ENCODE peak calls at places on chromosomes 11 and 22, in ten cellular contexts. N is GM06990, K is bronchial epithelial cell, D is endothelial cell of umbilical vein, A is mucosa of descending colon, X is HEK293T, J is head of caudate nucleus, V is activated T-cell treated with anti-CD3 and anti-CD28 coated beads for 48 hours, C is NB4, H is brain pericyte. Z is an unnamed sample.

GRCh38 chr11:131808466-131808865 is 438.1 kb downstream of the NTM start:
- DNase-seq in N (no peak), K (peak), D (no peak), A (no peak), X (no peak), J (no peak), V (no peak), C (no peak), H (no peak), Z (no peak)

GRCh38 chr11:26335903-26336302 is 4.0 kb downstream of the ANO3 start:
- DNase-seq in N (no peak), K (no peak), D (no peak), A (no peak), X (no peak), J (no peak), V (no peak), C (no peak), H (peak), Z (no peak)

GRCh38 chr22:43155789-43156188 is 4.4 kb downstream of the TSPO start:
- DNase-seq in N (no peak), K (no peak), D (no peak), A (no peak), X (no peak), J (no peak), V (no peak), C (no peak), H (no peak), Z (no peak)

GRCh38 chr11:92222701-92223100 is 1.9 kb upstream of the FAT3 start:
- DNase-seq in N (no peak), K (no peak), D (no peak), A (no peak), X (no peak), J (no peak), V (no peak), C (no peak), H (no peak), Z (no peak)

GRCh38 chr11:117443269-117444186 is 115.9 kb downstream of the CEP164 start:
- DNase-seq in N (no peak), K (no peak), D (no peak), A (peak), X (peak), J (peak), V (peak), C (peak), H (no peak), Z (peak)

GRCh38 chr11:113256431-113257227 is 57.8 kb upstream of the TTC12 start:
- DNase-seq in N (no peak), K (no peak), D (no peak), A (no peak), X (no peak), J (no peak), V (no peak), C (no peak), H (no peak), Z (no peak)

GRCh38 chr11:13135385-13136271 is 126.5 kb downstream of the RASSF10 start:
- DNase-seq in N (no peak), K (no peak), D (peak), A (no peak), X (no peak), J (peak), V (no peak), C (no peak), H (peak), Z (peak)

GRCh38 chr11:1586699-1587098 is 1.6 kb upstream of the KRTAP5-1 start:
- DNase-seq in N (no peak), K (no peak), D (no peak), A (no peak), X (no peak), J (no peak), V (no peak), C (no peak), H (no peak), Z (no peak)

GRCh38 chr11:64249563-64250405 is 1.5 kb upstream of the PLCB3 start:
- DNase-seq in N (no peak), K (no peak), D (no peak), A (no peak), X (no peak), J (no peak), V (no peak), C (no peak), H (no peak), Z (no peak)

GRCh38 chr11:100681064-100681502 is 6.0 kb upstream of the ARHGAP42 start:
- DNase-seq in N (peak), K (peak), D (no peak), A (peak), X (no peak), J (no peak), V (no peak), C (peak), H (no peak), Z (peak)

GRCh38 chr11:111735262-111736116 is 30.7 kb downstream of the PPP2R1B start:
- DNase-seq in N (no peak), K (peak), D (peak), A (peak), X (peak), J (peak), V (no peak), C (no peak), H (peak), Z (peak)

GRCh38 chr11:67539588-67539987 is 16.3 kb upstream of the CABP2 start:
- DNase-seq in N (no peak), K (no peak), D (no peak), A (no peak), X (no peak), J (no peak), V (no peak), C (peak), H (no peak), Z (no peak)

GRCh38 chr11:74371269-74372039 is 26.8 kb downstream of the PGM2L1 start:
- DNase-seq in N (no peak), K (peak), D (peak), A (no peak), X (no peak), J (no peak), V (no peak), C (no peak), H (peak), Z (no peak)

GRCh38 chr22:40808018-40808841 is 10.9 kb downstream of the SLC25A17 start:
- DNase-seq in N (no peak), K (no peak), D (peak), A (no peak), X (no peak), J (no peak), V (no peak), C (no peak), H (no peak), Z (peak)

GRCh38 chr22:28021998-28022660 is 103.1 kb upstream of the PITPNB start:
- DNase-seq in N (no peak), K (no peak), D (no peak), A (no peak), X (no peak), J (no peak), V (no peak), C (no peak), H (no peak), Z (no peak)

GRCh38 chr22:39469326-39469680 is 12.5 kb downstream of the MGAT3 start:
- DNase-seq in N (no peak), K (no peak), D (no peak), A (no peak), X (no peak), J (no peak), V (no peak), C (no peak), H (no peak), Z (no peak)

GRCh38 chr11:13448876-13449275 is 14.1 kb downstream of the BTBD10 start:
- DNase-seq in N (no peak), K (no peak), D (peak), A (no peak), X (no peak), J (no peak), V (no peak), C (peak), H (no peak), Z (peak)

GRCh38 chr11:129828301-129828836 is 12.7 kb downstream of the TMEM45B start:
- DNase-seq in N (no peak), K (peak), D (no peak), A (no peak), X (no peak), J (no peak), V (no peak), C (no peak), H (no peak), Z (peak)

GRCh38 chr11:7906481-7906880 is 24.6 kb downstream of the OR10A6 start:
- DNase-seq in N (no peak), K (peak), D (no peak), A (no peak), X (no peak), J (no peak), V (no peak), C (no peak), H (no peak), Z (no peak)

GRCh38 chr11:30488304-30488998 is 97.7 kb downstream of the MPPED2 start:
- DNase-seq in N (no peak), K (peak), D (peak), A (peak), X (peak), J (no peak), V (no peak), C (no peak), H (peak), Z (peak)

GRCh38 chr22:30943368-30943767 is 25.2 kb downstream of the MORC2 start:
- DNase-seq in N (no peak), K (no peak), D (no peak), A (peak), X (no peak), J (no peak), V (no peak), C (no peak), H (no peak), Z (no peak)

GRCh38 chr11:100821198-100821597 is 134.1 kb downstream of the ARHGAP42 start:
- DNase-seq in N (no peak), K (no peak), D (no peak), A (no peak), X (no peak), J (no peak), V (no peak), C (no peak), H (no peak), Z (no peak)

GRCh38 chr11:102760355-102761035 is 19.9 kb downstream of the MMP10 start:
- DNase-seq in N (no peak), K (peak), D (peak), A (no peak), X (no peak), J (no peak), V (no peak), C (peak), H (peak), Z (peak)

GRCh38 chr11:128232588-128232987 is 354.8 kb downstream of the ETS1 start:
- DNase-seq in N (no peak), K (no peak), D (no peak), A (no peak), X (no peak), J (no peak), V (peak), C (no peak), H (no peak), Z (no peak)

GRCh38 chr11:102241026-102241425 is 76.3 kb upstream of the BIRC3 start:
- DNase-seq in N (no peak), K (no peak), D (no peak), A (no peak), X (no peak), J (no peak), V (no peak), C (no peak), H (no peak), Z (no peak)

GRCh38 chr11:65477271-65478029 is 21.4 kb upstream of the MALAT1 start:
- DNase-seq in N (peak), K (peak), D (peak), A (peak), X (peak), J (peak), V (peak), C (peak), H (no peak), Z (peak)

GRCh38 chr11:103920933-103921332 is 115.5 kb upstream of the DDI1 start:
- DNase-seq in N (no peak), K (no peak), D (no peak), A (no peak), X (no peak), J (no peak), V (no peak), C (no peak), H (no peak), Z (peak)

GRCh38 chr11:69880041-69880802 is 61.0 kb upstream of the FGF3 start:
- DNase-seq in N (no peak), K (no peak), D (no peak), A (no peak), X (no peak), J (no peak), V (no peak), C (no peak), H (no peak), Z (no peak)

GRCh38 chr11:130435671-130436070 is 7.3 kb upstream of the ADAMTS8 start:
- DNase-seq in N (no peak), K (peak), D (peak), A (no peak), X (no peak), J (no peak), V (no peak), C (no peak), H (no peak), Z (peak)

GRCh38 chr22:20238567-20239062 is 29.5 kb downstream of the RTN4R start:
- DNase-seq in N (peak), K (peak), D (peak), A (peak), X (peak), J (no peak), V (peak), C (peak), H (no peak), Z (peak)

GRCh38 chr11:12200359-12201015 is 90.1 kb downstream of the MICAL2 start:
- DNase-seq in N (no peak), K (peak), D (peak), A (peak), X (no peak), J (no peak), V (no peak), C (no peak), H (peak), Z (peak)

GRCh38 chr11:73428227-73428626 is 52.0 kb downstream of the RELT start:
- DNase-seq in N (no peak), K (no peak), D (no peak), A (no peak), X (no peak), J (no peak), V (no peak), C (no peak), H (no peak), Z (no peak)

GRCh38 chr11:23765862-23766261 is 731.0 kb upstream of the LUZP2 start:
- DNase-seq in N (no peak), K (peak), D (no peak), A (no peak), X (no peak), J (no peak), V (no peak), C (no peak), H (no peak), Z (no peak)

GRCh38 chr11:11416502-11416901 is 63.5 kb upstream of the CSNK2A3 start:
- DNase-seq in N (peak), K (no peak), D (no peak), A (peak), X (no peak), J (no peak), V (no peak), C (peak), H (no peak), Z (no peak)

GRCh38 chr22:19120829-19121630 is 1.2 kb downstream of the DGCR2 start:
- DNase-seq in N (no peak), K (peak), D (no peak), A (peak), X (peak), J (no peak), V (peak), C (no peak), H (no peak), Z (peak)

GRCh38 chr11:1936781-1937615 is 10.1 kb upstream of the MRPL23 start:
- DNase-seq in N (no peak), K (no peak), D (no peak), A (no peak), X (no peak), J (no peak), V (no peak), C (no peak), H (no peak), Z (no peak)

GRCh38 chr11:8808226-8808585 is 102.8 kb upstream of the AKIP1 start:
- DNase-seq in N (no peak), K (no peak), D (no peak), A (peak), X (no peak), J (no peak), V (no peak), C (no peak), H (no peak), Z (no peak)

GRCh38 chr11:108934696-108935095 is 269.8 kb downstream of the DDX10 start:
- DNase-seq in N (no peak), K (no peak), D (no peak), A (no peak), X (no peak), J (peak), V (no peak), C (no peak), H (no peak), Z (no peak)